ENCODE peak calls at places on chromosome 19, in five cellular contexts. W, E, F, P and V are unnamed samples.

GRCh38 chr19:42290523-42291436 is 11.2 kb upstream of the PRR19 start:
- DNase-seq in W (no peak), E (no peak), F (no peak), P (peak; percentile 79), V (peak; percentile 79)

GRCh38 chr19:56217039-56217949 is 15.2 kb downstream of the ZSCAN5C start:
- DNase-seq in W (no peak), E (no peak), F (no peak), P (no peak), V (no peak)

GRCh38 chr19:8050274-8051096 is 2.1 kb upstream of the CCL25 start:
- DNase-seq in W (peak; percentile 19), E (peak; percentile 95), F (peak; percentile 83), P (peak; percentile 95), V (peak; percentile 87)

GRCh38 chr19:55229789-55230182 is 1.2 kb upstream of the TMEM86B start:
- DNase-seq in W (no peak), E (no peak), F (no peak), P (peak; percentile 74), V (no peak)

GRCh38 chr19:33438987-33439781 is 65.7 kb downstream of the CEBPG start:
- DNase-seq in W (no peak), E (peak; percentile 52), F (no peak), P (peak; percentile 68), V (no peak)

GRCh38 chr19:35264281-35265125 is 4.3 kb upstream of the USF2 start:
- DNase-seq in W (no peak), E (peak; percentile 46), F (no peak), P (peak; percentile 22), V (peak; percentile 8)

GRCh38 chr19:7366701-7367420 is 18.1 kb downstream of the ARHGEF18 start:
- DNase-seq in W (peak; percentile 74), E (no peak), F (no peak), P (no peak), V (no peak)

GRCh38 chr19:4326837-4327251 is 11.8 kb downstream of the STAP2 start:
- DNase-seq in W (no peak), E (no peak), F (no peak), P (peak; percentile 70), V (no peak)

GRCh38 chr19:58053480-58054156 is 5.5 kb upstream of the ZNF135 start:
- DNase-seq in W (no peak), E (no peak), F (no peak), P (no peak), V (no peak)

DNA sequence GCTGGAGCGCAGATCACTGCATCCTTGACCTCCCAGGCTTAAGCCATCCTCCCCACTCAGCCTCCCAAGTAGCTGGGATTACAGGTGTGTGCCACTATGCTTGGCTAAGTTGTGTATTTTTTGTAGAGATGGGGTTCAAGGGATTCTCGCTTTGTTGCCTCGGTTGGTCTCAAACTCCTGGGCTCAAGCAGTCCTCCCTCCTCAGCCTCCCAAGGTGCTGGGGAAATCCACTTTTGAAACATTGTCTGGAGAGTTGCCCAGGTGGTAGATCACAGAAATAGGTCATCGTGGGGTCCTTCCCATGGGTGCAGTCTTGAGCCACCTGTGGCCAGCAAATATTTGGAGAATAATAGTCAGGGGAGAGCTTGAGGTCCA is 5.2 kb downstream of the LDLR start:
- DNase-seq in W (no peak), E (no peak), F (no peak), P (no peak), V (no peak)
- H3K27ac ChIP-seq in W (peak overlapping the region; percentile 95), E (peak overlapping the region; percentile 98), F (peak overlapping the region; percentile 80), P (peak overlapping the region; percentile 98), V (peak overlapping the region; percentile 54)

GRCh38 chr19:17860993-17861360 is 1.3 kb downstream of the RPL18A start:
- DNase-seq in W (no peak), E (no peak), F (no peak), P (no peak), V (no peak)
- H3K4me1 ChIP-seq in W (peaks cover 15% of the 10 kb centered on the region), E (peaks cover 12% of the 10 kb centered on the region), F (peaks cover 17% of the 10 kb centered on the region), P (peaks cover 47% of the 10 kb centered on the region), V (peaks cover 20% of the 10 kb centered on the region)

GRCh38 chr19:1809663-1810062 is 2.4 kb downstream of the ATP8B3 start:
- DNase-seq in W (no peak), E (no peak), F (no peak), P (peak; percentile 77), V (no peak)
- TF ChIP-seq CTCF in W (no peak), E (no peak), F (no peak), P (no peak), V (no peak)

GRCh38 chr19:47021536-47022139 is 2.0 kb downstream of the NPAS1 start:
- DNase-seq in W (no peak), E (no peak), F (no peak), P (peak; percentile 78), V (no peak)

GRCh38 chr19:47022140-47022536 is 2.5 kb downstream of the NPAS1 start:
- DNase-seq in W (no peak), E (no peak), F (no peak), P (no peak), V (no peak)

GRCh38 chr19:47023448-47023794 is 3.8 kb downstream of the NPAS1 start:
- DNase-seq in W (no peak), E (no peak), F (no peak), P (no peak), V (no peak)

GRCh38 chr19:47024502-47024901 is 4.9 kb downstream of the NPAS1 start:
- DNase-seq in W (no peak), E (no peak), F (no peak), P (no peak), V (no peak)

GRCh38 chr19:47022541-47023447 is 3.2 kb downstream of the NPAS1 start:
- DNase-seq in W (no peak), E (no peak), F (no peak), P (no peak), V (no peak)
- H3K27ac ChIP-seq in W (no peak overlapping the region), E (no peak overlapping the region), F (no peak overlapping the region), P (no peak overlapping the region), V (no peak overlapping the region)

GRCh38 chr19:46493236-46494114 is 2.2 kb downstream of the PNMA8B start:
- DNase-seq in W (no peak), E (peak; percentile 75), F (no peak), P (peak; percentile 81), V (no peak)
- H3K4me1 ChIP-seq in W (no peaks in the 10 kb centered on the region), E (peaks cover 28% of the 10 kb centered on the region), F (peaks cover 25% of the 10 kb centered on the region), P (peaks cover 35% of the 10 kb centered on the region), V (peaks cover 44% of the 10 kb centered on the region)

DNA sequence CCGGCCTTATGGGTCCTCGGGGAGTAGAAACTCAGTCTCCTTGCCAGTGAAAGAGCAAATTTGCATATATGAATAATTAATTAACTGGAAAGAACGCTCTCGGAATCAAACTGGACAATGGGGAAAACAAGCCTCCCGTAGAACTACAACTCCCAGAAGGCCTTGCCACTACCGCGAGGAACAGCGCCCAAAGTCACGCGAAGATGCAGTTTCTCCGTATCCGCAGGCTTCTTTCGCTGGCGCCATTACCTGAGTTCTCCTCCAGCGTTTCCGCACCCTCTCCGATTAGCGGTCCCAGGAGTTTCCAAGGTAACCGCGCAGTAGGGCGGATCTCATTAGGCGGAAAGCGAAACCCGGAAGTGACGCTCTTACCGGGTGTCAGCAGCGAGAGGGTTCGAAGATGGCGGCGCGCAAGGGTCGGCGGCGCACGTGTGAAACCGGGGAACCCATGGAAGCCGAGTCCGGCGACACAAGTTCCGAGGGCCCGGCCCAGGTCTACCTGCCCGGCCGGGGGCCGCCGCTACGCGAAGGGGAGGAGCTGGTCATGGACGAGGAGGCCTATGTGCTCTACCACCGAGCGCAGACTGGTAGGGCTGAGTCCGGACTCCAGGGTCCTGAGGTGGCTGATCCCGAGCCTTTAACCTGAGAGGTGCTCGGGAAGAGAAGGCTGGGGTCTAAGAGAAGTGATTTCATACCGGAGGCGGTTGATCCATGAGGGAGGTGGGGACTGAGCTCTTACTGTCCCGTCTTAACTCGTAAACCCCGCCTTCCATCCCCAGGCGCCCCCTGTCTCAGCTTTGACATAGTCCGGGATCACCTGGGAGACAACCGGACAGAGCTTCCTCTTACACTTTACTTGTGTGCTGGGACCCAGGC is at the start of gene GRWD1:
- DNase-seq in W (peak; percentile 96), E (peak; percentile 92), F (peak; percentile 72), P (peak; percentile 93), V (peak; percentile 97)
- TF ChIP-seq CTCF in W (peak; percentile 21), E (no peak), F (no peak), P (no peak), V (no peak)

GRCh38 chr19:51354742-51355148 is 11.4 kb downstream of the ETFB start:
- DNase-seq in W (no peak), E (no peak), F (no peak), P (no peak), V (no peak)
- H3K27ac ChIP-seq in W (no peak overlapping the region), E (no peak overlapping the region), F (no peak overlapping the region), P (no peak overlapping the region), V (no peak overlapping the region)

GRCh38 chr19:40600086-40600917 is 867 bp upstream of the LTBP4 start:
- DNase-seq in W (no peak), E (no peak), F (no peak), P (peak; percentile 82), V (no peak)
- H3K4me1 ChIP-seq in W (peaks cover 39% of the 10 kb centered on the region), E (peaks cover 58% of the 10 kb centered on the region), F (peaks cover 62% of the 10 kb centered on the region), P (peaks cover 83% of the 10 kb centered on the region), V (peaks cover 73% of the 10 kb centered on the region)

GRCh38 chr19:31002852-31003251 is 346.4 kb downstream of the TSHZ3 start:
- DNase-seq in W (no peak), E (no peak), F (no peak), P (no peak), V (no peak)
- TF ChIP-seq CTCF in W (no peak), E (no peak), F (no peak), P (no peak), V (no peak)